ENCODE peak calls at places on chromosomes 16 and 17, in four cellular contexts. I is fibroblast of mammary gland, S is NCI-H187 treated with DMSO at 0.1 percent for 48 hours, V is posterior cingulate gyrus. Y is an unnamed sample.

GRCh38 chr17:10827898-10828552 is 9.9 kb downstream of the PIRT start:
- DNase-seq in S (no peak), I (no peak), V (no peak), Y (no peak)

GRCh38 chr17:63881935-63882601 is at the start of gene GH2:
- DNase-seq in I (peak), S (no peak), V (no peak), Y (peak)

GRCh38 chr17:75906143-75906884 is 1.6 kb upstream of the MRPL38 start:
- DNase-seq in S (no peak), V (no peak), I (no peak), Y (no peak)

GRCh38 chr16:86466695-86467406 is 43.5 kb upstream of the FOXF1 start:
- DNase-seq in S (no peak), V (no peak), I (peak), Y (no peak)

GRCh38 chr16:3998793-3999478 is 117.3 kb downstream of the ADCY9 start:
- DNase-seq in S (no peak), V (no peak), I (peak), Y (no peak)

GRCh38 chr17:69344939-69345338 is 18.0 kb upstream of the ABCA5 start:
- DNase-seq in I (no peak), V (no peak), S (no peak), Y (no peak)

GRCh38 chr17:8791910-8792270 is 7.3 kb downstream of the MFSD6L start:
- DNase-seq in S (no peak), I (peak), V (no peak), Y (peak)

GRCh38 chr17:76826290-76827138 is 41.7 kb upstream of the MGAT5B start:
- DNase-seq in I (no peak), V (no peak), S (no peak), Y (no peak)

GRCh38 chr17:44414394-44415155 is 25.1 kb upstream of the ITGA2B start:
- DNase-seq in I (no peak), V (no peak), S (no peak), Y (no peak)

GRCh38 chr17:58352843-58353719 is 1.1 kb upstream of the SUPT4H1 start:
- DNase-seq in V (no peak), S (no peak), I (peak), Y (peak)

GRCh38 chr16:31529398-31530312 is 2.0 kb downstream of the AHSP start:
- DNase-seq in I (no peak), S (no peak), V (no peak), Y (peak)

GRCh38 chr17:14305785-14306496 is 5.1 kb downstream of the HS3ST3B1 start:
- DNase-seq in V (no peak), S (no peak), I (no peak), Y (no peak)

GRCh38 chr16:52705192-52705591 is 158.2 kb upstream of the TOX3 start:
- DNase-seq in S (no peak), I (no peak), V (no peak), Y (no peak)

GRCh38 chr16:28609631-28610594 is at the start of gene SULT1A1:
- DNase-seq in I (no peak), S (no peak), V (no peak), Y (no peak)

GRCh38 chr17:72654746-72655145 is 437.7 kb downstream of the SLC39A11 start:
- DNase-seq in V (no peak), I (no peak), S (no peak), Y (no peak)

GRCh38 chr17:45170976-45171337 is 9.3 kb downstream of the HEXIM2 start:
- DNase-seq in I (peak), V (peak), S (no peak), Y (no peak)

GRCh38 chr16:55909876-55910275 is 34.7 kb upstream of the CES5A start:
- DNase-seq in S (no peak), V (no peak), I (no peak), Y (no peak)

Y was measured in activated CD8-positive, alpha-beta T cell treated with anti-CD3 and anti-CD28 coated beads for 36 hours.